ENCODE peak calls at places on chromosomes 5 and 9, in ten cellular contexts. Z, J, D, S, O, C, M, G, T and R are unnamed samples.
A peak's percentile ranks its signal among the peaks of the same experiment; 100 is the strongest.

GRCh38 chr5:34534237-34535108 is 121.7 kb upstream of the RAI14 start:
- DNase-seq in Z (no peak), J (no peak), D (no peak), S (no peak), O (no peak), C (no peak), M (no peak), G (peak; percentile 99), T (no peak), R (no peak)

GRCh38 chr5:79107020-79107796 is 4.4 kb upstream of the BHMT start:
- DNase-seq in Z (no peak), J (no peak), D (no peak), S (no peak), O (no peak), C (no peak), M (no peak), G (no peak), T (no peak), R (no peak)

GRCh38 chr5:170570492-170570891 is 66.7 kb downstream of the KCNIP1 start:
- DNase-seq in Z (no peak), J (no peak), D (no peak), S (no peak), O (no peak), C (no peak), M (no peak), G (no peak), T (peak; percentile 79), R (no peak)

GRCh38 chr5:10478436-10478835 is 36.8 kb downstream of the ROPN1L start:
- DNase-seq in Z (no peak), J (no peak), D (no peak), S (no peak), O (no peak), C (no peak), M (no peak), G (peak; percentile 43), T (no peak), R (no peak)

GRCh38 chr9:127667906-127668305 is 38.9 kb upstream of the CFAP157 start:
- DNase-seq in Z (no peak), J (no peak), D (no peak), S (no peak), O (no peak), C (no peak), M (no peak), G (no peak), T (no peak), R (no peak)

GRCh38 chr5:178895615-178896571 is at the start of gene ZFP2:
- DNase-seq in Z (peak; percentile 67), J (no peak), D (peak; percentile 85), S (peak; percentile 83), O (peak; percentile 21), C (peak; percentile 86), M (no peak), G (peak; percentile 38), T (peak; percentile 53), R (peak; percentile 61)

GRCh38 chr5:27015758-27016157 is 22.6 kb downstream of the CDH9 start:
- DNase-seq in Z (no peak), J (no peak), D (no peak), S (no peak), O (no peak), C (no peak), M (peak; percentile 5), G (no peak), T (no peak), R (no peak)

GRCh38 chr5:133179405-133179804 is 127.6 kb downstream of the HSPA4 start:
- DNase-seq in Z (no peak), J (no peak), D (no peak), S (no peak), O (no peak), C (no peak), M (no peak), G (no peak), T (no peak), R (no peak)

GRCh38 chr9:110444911-110445310 is 107.2 kb upstream of the TXNDC8 start:
- DNase-seq in Z (peak; percentile 17), J (no peak), D (no peak), S (no peak), O (no peak), C (no peak), M (no peak), G (peak; percentile 93), T (no peak), R (no peak)

GRCh38 chr5:64209353-64209752 is 43.7 kb downstream of the RNF180 start:
- DNase-seq in Z (no peak), J (no peak), D (no peak), S (no peak), O (no peak), C (no peak), M (no peak), G (no peak), T (no peak), R (no peak)

GRCh38 chr5:40406426-40407211 is 273.1 kb upstream of the PTGER4 start:
- DNase-seq in Z (no peak), J (no peak), D (no peak), S (no peak), O (no peak), C (no peak), M (no peak), G (no peak), T (no peak), R (no peak)

GRCh38 chr5:179294891-179295777 is 50.1 kb downstream of the ADAMTS2 start:
- DNase-seq in Z (no peak), J (no peak), D (no peak), S (peak; percentile 51), O (no peak), C (no peak), M (no peak), G (peak; percentile 89), T (no peak), R (no peak)

GRCh38 chr9:37309136-37309535 is 113.4 kb upstream of the GRHPR start:
- DNase-seq in Z (no peak), J (no peak), D (peak; percentile 46), S (no peak), O (no peak), C (peak; percentile 46), M (no peak), G (no peak), T (no peak), R (no peak)

GRCh38 chr9:14480561-14480960 is 166.6 kb upstream of the NFIB start:
- DNase-seq in Z (no peak), J (no peak), D (no peak), S (no peak), O (no peak), C (no peak), M (no peak), G (no peak), T (no peak), R (no peak)

GRCh38 chr9:69744688-69745380 is 15.0 kb downstream of the PTAR1 start:
- DNase-seq in Z (no peak), J (no peak), D (no peak), S (no peak), O (no peak), C (no peak), M (no peak), G (no peak), T (no peak), R (no peak)

GRCh38 chr5:40428129-40428528 is 251.6 kb upstream of the PTGER4 start:
- DNase-seq in Z (no peak), J (no peak), D (no peak), S (no peak), O (no peak), C (no peak), M (no peak), G (peak; percentile 70), T (no peak), R (no peak)

GRCh38 chr9:33473643-33474352 is at the start of gene NOL6:
- DNase-seq in Z (peak; percentile 97), J (peak; percentile 93), D (peak; percentile 99), S (peak; percentile 97), O (peak; percentile 99), C (peak; percentile 97), M (peak; percentile 98), G (peak; percentile 99), T (peak; percentile 94), R (peak; percentile 99)

GRCh38 chr5:1409386-1410110 is 35.7 kb downstream of the SLC6A3 start:
- DNase-seq in Z (no peak), J (no peak), D (peak; percentile 83), S (peak; percentile 48), O (no peak), C (peak; percentile 86), M (no peak), G (peak; percentile 3), T (no peak), R (peak; percentile 65)

GRCh38 chr9:129405089-129405830 is 215.6 kb downstream of the C9orf50 start:
- DNase-seq in Z (no peak), J (no peak), D (no peak), S (no peak), O (no peak), C (no peak), M (no peak), G (peak; percentile 28), T (no peak), R (no peak)

GRCh38 chr5:160311491-160312138 is 749 bp downstream of the CCNJL start:
- DNase-seq in Z (no peak), J (no peak), D (no peak), S (peak; percentile 82), O (no peak), C (no peak), M (no peak), G (no peak), T (no peak), R (no peak)

GRCh38 chr9:124306098-124306735 is 48.5 kb downstream of the NEK6 start:
- DNase-seq in Z (peak; percentile 28), J (no peak), D (no peak), S (no peak), O (peak; percentile 54), C (no peak), M (no peak), G (peak; percentile 86), T (peak; percentile 4), R (no peak)

GRCh38 chr5:1386274-1386717 is 41.4 kb upstream of the CLPTM1L start:
- DNase-seq in Z (peak; percentile 71), J (no peak), D (peak; percentile 77), S (peak; percentile 91), O (no peak), C (peak; percentile 85), M (peak; percentile 21), G (peak; percentile 14), T (peak; percentile 72), R (peak; percentile 48)

GRCh38 chr5:91119265-91119664 is 263.9 kb downstream of the ARRDC3 start:
- DNase-seq in Z (no peak), J (no peak), D (peak; percentile 31), S (no peak), O (no peak), C (no peak), M (no peak), G (no peak), T (no peak), R (no peak)

GRCh38 chr5:150487199-150488061 is 20.5 kb upstream of the NDST1 start:
- DNase-seq in Z (no peak), J (no peak), D (no peak), S (no peak), O (no peak), C (no peak), M (no peak), G (peak; percentile 69), T (peak; percentile 34), R (no peak)

GRCh38 chr9:504921-505821 is 290.5 kb downstream of the DOCK8 start:
- DNase-seq in Z (peak; percentile 8), J (no peak), D (peak; percentile 63), S (peak; percentile 71), O (no peak), C (peak; percentile 76), M (no peak), G (no peak), T (no peak), R (peak; percentile 14)

GRCh38 chr9:108151161-108151586 is 661.6 kb upstream of the KLF4 start:
- DNase-seq in Z (peak; percentile 47), J (no peak), D (no peak), S (no peak), O (no peak), C (no peak), M (no peak), G (peak; percentile 64), T (peak; percentile 41), R (no peak)

GRCh38 chr9:77594963-77595362 is 53.2 kb downstream of the GNA14 start:
- DNase-seq in Z (no peak), J (no peak), D (no peak), S (no peak), O (no peak), C (no peak), M (no peak), G (peak; percentile 10), T (no peak), R (no peak)

GRCh38 chr9:134683714-134684374 is 42.2 kb downstream of the COL5A1 start:
- DNase-seq in Z (no peak), J (no peak), D (no peak), S (peak; percentile 52), O (no peak), C (no peak), M (no peak), G (peak; percentile 38), T (no peak), R (no peak)